ENCODE peak calls at places on chromosomes 13 and 19, in five cellular contexts. D, Q, T, R and M are unnamed samples.

GRCh38 chr19:38692458-38693379 is 45.3 kb downstream of the ACTN4 start:
- DNase-seq in D (no peak), Q (peak; percentile 67), T (no peak), R (no peak), M (no peak)

GRCh38 chr13:111115841-111116500 is 861 bp downstream of the ARHGEF7 start:
- DNase-seq in D (peak; percentile 56), Q (peak; percentile 52), T (peak; percentile 64), R (no peak), M (peak; percentile 68)

GRCh38 chr19:10518444-10519361 is 1.5 kb upstream of the S1PR5 start:
- DNase-seq in D (peak; percentile 59), Q (peak; percentile 40), T (no peak), R (no peak), M (no peak)

GRCh38 chr19:367963-368623 is 23.5 kb upstream of the MIER2 start:
- DNase-seq in D (no peak), Q (no peak), T (no peak), R (no peak), M (no peak)

GRCh38 chr13:80133631-80134083 is 207.3 kb downstream of the SPRY2 start:
- DNase-seq in D (no peak), Q (no peak), T (no peak), R (no peak), M (no peak)

GRCh38 chr13:40458283-40459031 is 208.0 kb downstream of the FOXO1 start:
- DNase-seq in D (no peak), Q (no peak), T (no peak), R (no peak), M (no peak)

GRCh38 chr13:109256866-109257760 is 529.3 kb downstream of the IRS2 start:
- DNase-seq in D (no peak), Q (peak; percentile 21), T (no peak), R (no peak), M (no peak)

GRCh38 chr19:29927944-29928669 is 13.9 kb upstream of the URI1 start:
- DNase-seq in D (no peak), Q (peak; percentile 75), T (no peak), R (no peak), M (no peak)

GRCh38 chr13:80962173-80962572 is 621.2 kb upstream of the SPRY2 start:
- DNase-seq in D (no peak), Q (no peak), T (no peak), R (no peak), M (no peak)

GRCh38 chr19:47445937-47446402 is 25.7 kb downstream of the SLC8A2 start:
- DNase-seq in D (peak; percentile 65), Q (peak; percentile 67), T (peak; percentile 40), R (peak; percentile 78), M (no peak)

GRCh38 chr19:35959040-35959967 is 23.1 kb downstream of the LRFN3 start:
- DNase-seq in D (peak; percentile 58), Q (peak; percentile 57), T (peak; percentile 33), R (peak; percentile 86), M (no peak)

GRCh38 chr13:60019119-60019993 is 144.4 kb downstream of the DIAPH3 start:
- DNase-seq in D (no peak), Q (peak; percentile 16), T (no peak), R (no peak), M (no peak)

GRCh38 chr13:40672310-40673060 is 6.0 kb upstream of the FOXO1 start:
- DNase-seq in D (no peak), Q (peak; percentile 72), T (no peak), R (no peak), M (no peak)

GRCh38 chr13:110680852-110681251 is 25.1 kb downstream of the CARS2 start:
- DNase-seq in D (peak; percentile 64), Q (peak; percentile 80), T (no peak), R (no peak), M (no peak)

GRCh38 chr19:14972676-14973075 is 7.0 kb downstream of the SLC1A6 start:
- DNase-seq in D (no peak), Q (no peak), T (no peak), R (no peak), M (no peak)

GRCh38 chr19:14978377-14978776 is 1.3 kb downstream of the SLC1A6 start:
- DNase-seq in D (no peak), Q (no peak), T (no peak), R (no peak), M (no peak)

GRCh38 chr19:14971474-14971873 is 8.2 kb downstream of the SLC1A6 start:
- DNase-seq in D (no peak), Q (no peak), T (no peak), R (no peak), M (no peak)

GRCh38 chr19:14977128-14977527 is 2.5 kb downstream of the SLC1A6 start:
- DNase-seq in D (no peak), Q (no peak), T (no peak), R (no peak), M (no peak)

DNA sequence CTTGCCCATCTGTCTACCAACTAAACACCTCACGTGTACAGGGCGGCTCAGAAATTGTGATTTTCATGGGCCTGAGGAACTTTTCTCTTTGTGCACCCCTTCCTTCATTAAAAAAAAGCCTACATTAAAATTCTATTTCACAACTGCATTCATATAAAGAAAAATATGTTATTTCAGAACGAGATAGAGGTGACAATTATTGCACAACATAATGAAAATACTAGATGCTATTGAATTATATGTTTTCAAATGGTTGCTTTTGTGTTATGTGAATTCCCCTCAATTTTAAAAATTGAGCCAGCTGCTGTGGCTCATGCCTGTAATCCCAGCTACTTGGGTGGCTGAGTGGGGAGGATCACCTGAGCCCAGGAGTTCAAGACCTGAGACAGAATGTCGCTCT is 5.2 kb downstream of the SLC1A6 start:
- DNase-seq in D (no peak), Q (no peak), T (no peak), R (no peak), M (no peak)
- H3K27ac ChIP-seq in D (no peak overlapping the region), Q (no peak overlapping the region), T (no peak overlapping the region), R (no peak overlapping the region), M (no peak overlapping the region)

DNA sequence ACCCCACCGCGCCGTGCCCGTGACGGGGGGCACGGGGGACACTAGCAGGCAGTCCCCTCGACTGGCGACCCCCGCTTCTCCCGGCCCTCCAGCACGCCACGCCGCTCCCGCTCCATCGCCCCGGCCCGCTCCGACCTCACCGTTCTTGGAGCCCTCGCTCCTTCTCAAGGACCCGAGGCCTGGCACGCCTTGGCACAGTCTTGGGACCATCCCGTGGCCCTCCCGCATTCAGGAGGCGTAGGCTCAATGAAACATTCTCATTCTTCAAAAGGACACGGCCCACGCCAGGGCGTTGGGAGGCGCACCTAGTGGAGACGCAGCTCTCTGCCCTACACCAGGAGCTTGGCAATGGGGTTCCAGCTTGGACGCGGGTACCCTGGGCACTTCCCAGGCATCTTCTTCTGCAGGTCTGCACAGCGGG is 473 bp upstream of the CERS1 start:
- DNase-seq in D (peak; percentile 69), Q (peak; percentile 47), T (no peak), R (no peak), M (no peak)
- H3K4me3 ChIP-seq in D (peak overlapping the region; percentile 55), Q (peak overlapping the region; percentile 52), T (peak overlapping the region; percentile 45), R (no peak overlapping the region), M (peak overlapping the region; percentile 20)

DNA sequence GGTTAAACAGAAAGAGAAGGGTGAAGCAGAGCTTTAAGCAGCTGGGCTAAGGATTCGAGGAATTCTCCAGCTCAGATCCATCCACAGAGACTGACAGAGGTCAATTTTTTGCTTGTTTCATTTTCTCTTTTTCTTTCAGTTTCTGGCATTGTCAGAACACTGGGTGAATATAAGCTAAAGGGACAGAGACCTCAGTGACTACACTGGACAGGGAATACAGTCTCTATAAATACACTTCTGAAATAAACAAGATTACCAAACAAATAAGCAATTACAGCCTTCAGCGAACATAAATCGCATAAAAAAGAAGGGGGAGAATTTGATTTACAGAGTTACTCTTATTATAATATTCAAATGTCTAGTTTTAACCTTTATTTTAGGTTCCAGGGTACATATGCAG is 3.7 kb upstream of the ZNF441 start:
- DNase-seq in D (no peak), Q (no peak), T (no peak), R (no peak), M (no peak)
- H3K4me1 ChIP-seq in D (no peaks in the 10 kb centered on the region), Q (peaks cover 3% of the 10 kb centered on the region), T (peaks cover 5% of the 10 kb centered on the region), R (peaks cover 6% of the 10 kb centered on the region), M (no peaks in the 10 kb centered on the region)

DNA sequence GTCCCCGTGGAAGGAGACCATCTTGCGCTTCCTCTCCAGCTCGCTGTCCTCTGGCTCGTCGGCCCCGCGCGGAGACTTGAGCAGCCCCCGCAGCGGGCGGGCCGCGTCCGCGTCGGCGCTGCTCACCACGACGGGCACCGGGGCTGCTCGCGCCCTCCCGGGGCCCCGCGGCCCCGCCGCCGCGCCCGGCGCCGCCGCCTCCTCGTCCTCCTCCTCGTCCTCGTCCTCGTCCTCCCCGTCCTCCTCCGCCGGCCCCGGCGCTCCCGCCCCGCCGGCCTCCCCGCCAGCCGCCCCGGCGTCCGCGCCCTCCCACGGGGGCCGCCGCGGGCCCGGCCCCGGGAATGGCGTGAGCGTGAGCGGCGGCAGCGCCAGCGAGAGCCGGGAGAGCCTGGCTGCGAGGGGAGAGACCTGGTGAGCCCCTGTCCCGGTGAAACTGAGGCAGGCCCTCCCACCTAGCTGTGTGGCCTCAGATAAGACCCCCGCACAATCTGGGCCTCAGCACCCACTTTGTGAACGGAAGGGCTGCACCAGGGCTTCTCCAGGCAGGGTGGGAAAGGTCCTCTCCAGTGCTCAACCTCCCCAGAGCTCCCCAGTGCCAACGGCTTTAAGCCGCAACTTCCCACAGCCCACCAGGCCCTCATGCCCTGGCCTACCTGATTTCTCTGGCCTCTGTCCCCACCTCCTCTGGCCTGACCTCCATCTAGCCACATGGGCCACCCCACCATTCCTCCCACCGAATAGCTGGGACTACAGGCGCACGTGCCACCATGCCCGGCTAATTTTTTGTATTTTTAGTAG is 17.7 kb downstream of the LMTK3 start:
- DNase-seq in D (no peak), Q (peak; percentile 15), T (no peak), R (no peak), M (no peak)
- H3K27ac ChIP-seq in D (no peak overlapping the region), Q (no peak overlapping the region), T (no peak overlapping the region), R (no peak overlapping the region), M (peak overlapping the region; percentile 56)

GRCh38 chr19:8511573-8512101 is 2.3 kb downstream of the ZNF414 start:
- DNase-seq in D (peak; percentile 79), Q (no peak), T (no peak), R (no peak), M (no peak)

GRCh38 chr19:8510589-8511115 is 3.3 kb downstream of the ZNF414 start:
- DNase-seq in D (no peak), Q (no peak), T (no peak), R (no peak), M (no peak)

GRCh38 chr19:8513687-8514504 is at the start of gene ZNF414:
- DNase-seq in D (peak; percentile 99), Q (peak; percentile 100), T (peak; percentile 98), R (peak; percentile 97), M (peak; percentile 98)

GRCh38 chr19:8512991-8513686 is 828 bp downstream of the ZNF414 start:
- DNase-seq in D (no peak), Q (no peak), T (no peak), R (no peak), M (no peak)

DNA sequence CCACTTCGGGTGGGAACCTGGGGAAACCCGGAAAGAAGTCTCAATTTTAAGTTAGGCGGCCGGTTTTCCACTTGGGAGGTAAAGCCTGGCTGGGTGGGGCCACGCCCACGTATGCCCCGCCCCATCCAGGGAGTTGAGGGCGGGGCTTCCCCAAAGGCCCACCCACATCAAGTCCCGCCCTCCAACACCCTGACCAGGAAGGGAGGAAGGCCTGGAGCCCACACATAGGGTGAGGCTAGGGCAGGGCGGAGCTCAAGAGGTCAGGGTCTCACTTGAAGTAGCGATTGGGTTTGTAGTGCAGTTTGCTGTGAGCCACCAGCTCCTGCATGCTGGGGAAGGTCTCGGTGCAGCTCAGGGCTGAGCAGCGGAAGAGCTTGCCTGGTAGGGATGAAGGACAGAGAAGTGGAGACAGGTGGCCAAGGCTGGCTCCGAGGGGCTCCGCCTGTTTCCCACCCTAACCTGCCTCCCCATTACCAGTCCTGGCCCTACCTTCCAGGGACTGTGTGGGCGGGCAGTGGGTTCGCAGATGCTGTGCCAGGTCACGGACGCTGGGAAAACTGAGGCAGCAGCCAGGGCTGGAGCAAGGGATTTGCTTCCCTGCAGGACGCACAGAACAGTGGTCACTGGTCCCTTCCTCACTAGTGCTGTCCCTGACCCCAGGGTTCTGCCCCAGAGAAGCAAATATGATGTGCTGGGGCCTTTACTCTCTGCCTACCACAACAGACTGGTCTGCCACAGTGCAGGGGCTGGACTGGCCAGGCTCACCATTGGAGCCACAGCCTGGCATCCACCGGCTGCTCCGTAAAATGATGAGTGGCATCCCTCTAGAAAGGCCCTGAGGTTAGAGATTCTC is 1.6 kb downstream of the ZNF414 start:
- DNase-seq in D (peak; percentile 84), Q (peak; percentile 85), T (no peak), R (no peak), M (no peak)
- H3K4me3 ChIP-seq in D (peak overlapping the region; percentile 76), Q (peak overlapping the region; percentile 78), T (peak overlapping the region; percentile 86), R (peak overlapping the region; percentile 73), M (no peak overlapping the region)